ENCODE peak calls at places on chromosomes 2 and 18, in four cellular contexts. Y is WTC11, G is HepG2, X is K562. K is an unnamed sample.

GRCh38 chr2:69097908-69098655 is 85.1 kb downstream of the ANTXR1 start:
- DNase-seq in Y (no peak), G (no peak), X (no peak), K (no peak)

GRCh38 chr2:170148161-170148560 is 29.8 kb upstream of the MYO3B start:
- DNase-seq in Y (no peak), G (no peak), X (no peak), K (no peak)

GRCh38 chr2:181311841-181312240 is 145.3 kb upstream of the ITGA4 start:
- DNase-seq in Y (no peak), G (no peak), X (no peak), K (no peak)

GRCh38 chr2:55311444-55311870 is 42.4 kb upstream of the MTIF2 start:
- DNase-seq in Y (no peak), G (no peak), X (peak; percentile 21), K (peak; percentile 10)

GRCh38 chr2:1032030-1032429 is 81.4 kb downstream of the SNTG2 start:
- DNase-seq in Y (no peak), G (no peak), X (no peak), K (no peak)

GRCh38 chr2:61367177-61367576 is 103.7 kb downstream of the USP34 start:
- DNase-seq in Y (no peak), G (no peak), X (no peak), K (no peak)

GRCh38 chr2:10654069-10654468 is 35.7 kb downstream of the NOL10 start:
- DNase-seq in Y (no peak), G (no peak), X (no peak), K (no peak)

GRCh38 chr2:18829331-18829902 is 240.0 kb upstream of the NT5C1B start:
- DNase-seq in Y (no peak), G (peak; percentile 24), X (no peak), K (no peak)

GRCh38 chr18:8988262-8988871 is 114.1 kb upstream of the NDUFV2 start:
- DNase-seq in Y (peak; percentile 78), G (peak; percentile 46), X (peak; percentile 56), K (peak; percentile 61)

GRCh38 chr2:119702918-119703401 is 24.0 kb downstream of the TMEM177 start:
- DNase-seq in Y (peak; percentile 85), G (peak; percentile 73), X (peak; percentile 84), K (peak; percentile 91)

GRCh38 chr2:6545336-6545735 is 320.4 kb downstream of the CMPK2 start:
- DNase-seq in Y (no peak), G (no peak), X (no peak), K (no peak)

DNA sequence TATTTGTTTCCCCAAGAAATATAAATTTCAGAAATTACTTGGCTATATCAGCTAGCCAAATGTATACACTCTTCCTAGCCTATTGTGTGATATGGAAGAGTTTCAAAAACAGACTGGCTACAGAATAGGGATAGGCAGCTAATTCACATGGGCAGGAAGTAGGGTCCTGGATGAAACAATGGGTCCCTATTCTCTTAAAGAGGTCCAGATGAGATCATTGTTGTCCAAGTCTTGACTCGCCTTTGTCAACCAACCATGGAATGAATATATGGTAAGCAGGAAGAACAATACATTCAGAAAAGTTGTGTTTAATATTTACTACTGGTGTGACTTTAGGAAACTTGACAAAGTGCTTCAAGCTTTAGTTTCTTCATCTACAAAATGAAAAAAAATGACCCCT is 319.9 kb downstream of the NBAS start:
- DNase-seq in Y (no peak), G (peak; percentile 63), X (no peak), K (no peak)
- TF ChIP-seq ELF4 in Y (no peak), G (no peak), X (no peak), K (no peak)

GRCh38 chr2:28818053-28818452 is 7.4 kb downstream of the SPDYA start:
- DNase-seq in Y (no peak), G (no peak), X (no peak), K (no peak)

GRCh38 chr2:28822036-28822435 is 11.4 kb downstream of the SPDYA start:
- DNase-seq in Y (no peak), G (no peak), X (no peak), K (no peak)

GRCh38 chr2:28824207-28824606 is 13.6 kb downstream of the SPDYA start:
- DNase-seq in Y (no peak), G (no peak), X (no peak), K (no peak)

GRCh38 chr2:28824870-28825269 is 14.2 kb downstream of the SPDYA start:
- DNase-seq in Y (no peak), G (no peak), X (no peak), K (no peak)

GRCh38 chr2:28821295-28821958 is 10.8 kb downstream of the SPDYA start:
- DNase-seq in Y (peak; percentile 56), G (peak; percentile 67), X (peak; percentile 48), K (peak; percentile 62)
- TF ChIP-seq ELF4 in Y (no peak), G (no peak), X (no peak), K (no peak)

GRCh38 chr2:106137944-106138903 is 55.9 kb downstream of the UXS1 start:
- DNase-seq in Y (no peak), G (no peak), X (no peak), K (no peak)
- TF ChIP-seq ELF4 in Y (no peak), G (no peak), X (no peak), K (no peak)

GRCh38 chr18:74497308-74497640 is 1.1 kb downstream of the CNDP2 start:
- DNase-seq in Y (no peak), G (peak; percentile 7), X (no peak), K (no peak)

GRCh38 chr18:74496508-74497307 is 545 bp downstream of the CNDP2 start:
- DNase-seq in Y (peak; percentile 59), G (peak; percentile 65), X (no peak), K (peak; percentile 19)

GRCh38 chr18:74497778-74498177 is 1.6 kb downstream of the CNDP2 start:
- DNase-seq in Y (no peak), G (no peak), X (no peak), K (no peak)

GRCh38 chr18:74499633-74500032 is 3.5 kb downstream of the CNDP2 start:
- DNase-seq in Y (peak; percentile 18), G (no peak), X (peak; percentile 40), K (no peak)

DNA sequence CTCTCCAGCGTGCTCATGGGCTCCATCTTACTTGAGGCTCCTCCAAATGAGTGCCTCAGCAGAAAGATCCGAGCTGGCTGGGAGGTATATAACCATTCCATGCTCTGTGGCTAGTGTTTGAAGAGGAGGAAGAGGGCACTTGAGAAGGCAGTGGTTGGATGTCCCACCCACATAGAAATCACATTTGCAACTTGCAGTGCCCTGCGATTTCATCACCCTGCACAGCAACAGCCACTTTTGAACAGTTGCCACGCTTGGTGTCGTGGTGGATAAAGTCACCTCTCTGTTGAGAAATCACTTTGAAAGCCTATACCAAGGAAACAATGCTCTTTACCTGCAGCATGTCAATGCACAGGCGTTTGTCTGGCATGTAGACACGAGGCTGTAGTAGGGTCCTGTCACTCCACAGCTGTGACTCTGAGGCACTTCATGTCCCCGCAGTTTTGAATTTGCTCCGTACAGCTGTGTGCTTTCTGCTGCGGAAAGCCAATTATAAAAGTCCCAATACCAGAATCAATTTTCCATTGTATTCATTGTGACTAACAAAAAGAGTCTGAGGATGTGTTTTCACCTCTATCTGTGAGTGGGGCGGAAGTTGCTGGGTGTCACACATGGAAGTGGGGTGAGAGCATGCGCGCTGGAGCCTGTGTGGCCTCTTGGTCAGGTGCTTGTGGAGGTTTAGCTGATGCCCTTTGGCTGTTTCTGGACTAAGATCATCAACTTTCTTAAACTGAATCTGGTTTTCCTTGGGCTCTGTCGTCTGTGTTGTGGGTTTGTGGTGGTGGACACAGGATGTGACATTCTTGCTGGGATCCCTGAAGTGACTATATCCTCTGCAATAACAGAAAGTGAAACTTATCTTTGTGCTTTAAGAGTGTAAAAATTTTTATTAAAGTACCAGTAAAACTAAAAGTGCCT is 2.8 kb downstream of the CNDP2 start:
- DNase-seq in Y (no peak), G (no peak), X (peak; percentile 31), K (no peak)
- TF ChIP-seq ELF4 in Y (no peak), G (no peak), X (no peak), K (no peak)

DNA sequence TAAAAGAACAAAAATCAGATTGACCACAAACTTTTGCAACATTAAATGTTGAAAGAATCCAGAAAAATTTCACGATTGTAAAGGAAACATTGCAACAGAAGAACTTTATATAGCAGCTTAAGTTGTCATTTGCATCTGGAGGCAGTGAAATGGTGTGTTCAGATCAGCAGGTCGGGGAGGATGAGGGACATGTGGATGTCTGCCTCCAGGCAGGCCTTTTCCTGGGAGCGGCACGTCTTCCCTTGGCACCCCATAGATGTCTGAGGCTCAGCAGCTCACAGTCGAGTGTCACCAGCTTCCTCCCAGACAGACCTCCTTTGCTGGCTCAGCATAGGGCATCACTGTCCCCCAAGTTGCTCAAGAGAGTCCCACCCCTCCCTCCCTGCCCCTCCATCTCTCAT is 44.3 kb upstream of the ASB1 start:
- DNase-seq in Y (no peak), G (no peak), X (no peak), K (no peak)
- TF ChIP-seq ELF4 in Y (no peak), G (no peak), X (no peak), K (no peak)

GRCh38 chr18:80244956-80245730 is 2.2 kb downstream of the PARD6G start:
- DNase-seq in Y (no peak), G (no peak), X (no peak), K (no peak)

GRCh38 chr18:80246656-80247402 is 485 bp downstream of the PARD6G start:
- DNase-seq in Y (peak; percentile 44), G (no peak), X (peak; percentile 52), K (peak; percentile 35)

GRCh38 chr18:80247403-80247916 is at the start of gene PARD6G:
- DNase-seq in Y (peak; percentile 70), G (peak; percentile 26), X (peak; percentile 92), K (peak; percentile 82)

GRCh38 chr18:80244167-80244566 is 3.1 kb downstream of the PARD6G start:
- DNase-seq in Y (no peak), G (no peak), X (no peak), K (no peak)

GRCh38 chr18:80245781-80246655 is 1.3 kb downstream of the PARD6G start:
- DNase-seq in Y (peak; percentile 75), G (no peak), X (no peak), K (peak; percentile 17)
- TF ChIP-seq ELF4 in Y (no peak), G (no peak), X (no peak), K (no peak)

DNA sequence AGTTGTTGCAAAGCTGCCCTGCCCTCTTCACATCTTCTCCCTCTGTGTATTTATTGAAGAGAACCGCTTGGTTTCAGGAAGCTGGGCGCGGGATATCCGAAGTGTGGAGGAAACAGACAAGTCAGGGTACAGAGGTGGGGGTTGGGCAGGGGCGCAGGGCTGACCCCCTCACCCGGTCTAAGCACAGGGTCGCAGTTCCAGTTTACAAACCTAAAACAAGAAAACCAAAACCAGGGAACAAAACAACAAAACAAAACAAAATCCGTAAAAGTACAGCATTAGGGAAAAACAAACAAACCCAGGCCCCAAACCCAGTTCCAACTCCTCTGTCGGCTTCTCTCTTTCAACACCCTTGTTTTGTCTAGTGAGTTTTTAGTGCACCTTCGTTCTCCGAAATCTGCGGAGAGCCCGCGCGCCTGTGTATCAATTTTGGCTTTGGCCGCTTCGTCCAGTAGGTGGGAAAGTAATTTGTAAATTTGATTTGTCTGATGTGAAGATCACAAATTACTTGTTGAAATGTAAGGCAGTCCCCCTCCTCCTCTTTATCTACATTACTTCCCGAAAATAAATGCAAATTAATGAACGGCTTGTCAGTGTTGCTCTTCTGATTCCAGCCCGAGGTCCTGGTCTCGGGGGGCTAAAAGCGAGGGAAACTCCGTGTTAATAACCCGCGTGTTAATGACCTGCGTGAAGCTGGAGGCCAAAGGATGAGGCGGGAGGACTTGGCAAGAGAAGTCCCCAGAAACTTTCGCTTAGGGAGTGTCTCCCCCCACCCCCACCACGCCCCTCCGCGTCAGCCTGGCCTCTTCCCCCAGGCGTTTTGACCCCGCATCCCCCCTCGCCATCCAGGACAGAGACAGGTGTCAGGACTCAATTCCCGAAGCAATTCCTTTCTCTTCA is 6.9 kb downstream of the OTX1 start:
- DNase-seq in Y (peak; percentile 18), G (no peak), X (no peak), K (no peak)
- TF ChIP-seq ELF4 in Y (no peak), G (no peak), X (no peak), K (no peak)

K was measured in HEK293T.